ENCODE peak calls at places on chromosomes 1 and 21, in seven cellular contexts. One of them, this sample, is unnamed.

GRCh38 chr1:58363639-58364038 is 182.9 kb downstream of the OMA1 start:
- DNase-seq in activated naive CD4-positive, alpha-beta T cell treated with anti-CD3 and anti-CD28 coated beads, Interleukin-2, amount 50 U/mL, for 72 hours: no peak
- DNase-seq in T-helper 1 cell: no peak
- DNase-seq in ACHN: no peak
- DNase-seq in stimulated activated naive CD8-positive, alpha-beta T cell treated with anti-CD3 and anti-CD28 coated beads, Interleukin-15, Interleukin-2, amounts not matched to agents 100 U/mL and 50 U/mL, for 24 hours: peak
- DNase-seq in HFFc6: no peak
- DNase-seq in endothelial cell: no peak
- DNase-seq in this sample: no peak

GRCh38 chr1:168234846-168235547 is 9.2 kb downstream of the SFT2D2 start:
- DNase-seq in T-helper 1 cell: peak
- DNase-seq in endothelial cell: peak
- DNase-seq in HFFc6: peak
- DNase-seq in ACHN: peak
- DNase-seq in activated naive CD4-positive, alpha-beta T cell treated with anti-CD3 and anti-CD28 coated beads, Interleukin-2, amount 50 U/mL, for 72 hours: peak
- DNase-seq in stimulated activated naive CD8-positive, alpha-beta T cell treated with anti-CD3 and anti-CD28 coated beads, Interleukin-15, Interleukin-2, amounts not matched to agents 100 U/mL and 50 U/mL, for 24 hours: peak
- DNase-seq in this sample: no peak

GRCh38 chr1:99659755-99660210 is 13.9 kb downstream of the PALMD start:
- DNase-seq in activated naive CD4-positive, alpha-beta T cell treated with anti-CD3 and anti-CD28 coated beads, Interleukin-2, amount 50 U/mL, for 72 hours: no peak
- DNase-seq in stimulated activated naive CD8-positive, alpha-beta T cell treated with anti-CD3 and anti-CD28 coated beads, Interleukin-15, Interleukin-2, amounts not matched to agents 100 U/mL and 50 U/mL, for 24 hours: no peak
- DNase-seq in HFFc6: peak
- DNase-seq in T-helper 1 cell: no peak
- DNase-seq in endothelial cell: no peak
- DNase-seq in ACHN: no peak
- DNase-seq in this sample: no peak

GRCh38 chr1:241654641-241655040 is 2.6 kb downstream of the WDR64 start:
- DNase-seq in HFFc6: no peak
- DNase-seq in activated naive CD4-positive, alpha-beta T cell treated with anti-CD3 and anti-CD28 coated beads, Interleukin-2, amount 50 U/mL, for 72 hours: no peak
- DNase-seq in ACHN: no peak
- DNase-seq in stimulated activated naive CD8-positive, alpha-beta T cell treated with anti-CD3 and anti-CD28 coated beads, Interleukin-15, Interleukin-2, amounts not matched to agents 100 U/mL and 50 U/mL, for 24 hours: no peak
- DNase-seq in T-helper 1 cell: no peak
- DNase-seq in endothelial cell: no peak
- DNase-seq in this sample: no peak

GRCh38 chr1:226983247-226983997 is 43.3 kb downstream of the COQ8A start:
- DNase-seq in T-helper 1 cell: no peak
- DNase-seq in activated naive CD4-positive, alpha-beta T cell treated with anti-CD3 and anti-CD28 coated beads, Interleukin-2, amount 50 U/mL, for 72 hours: no peak
- DNase-seq in ACHN: no peak
- DNase-seq in endothelial cell: no peak
- DNase-seq in HFFc6: no peak
- DNase-seq in stimulated activated naive CD8-positive, alpha-beta T cell treated with anti-CD3 and anti-CD28 coated beads, Interleukin-15, Interleukin-2, amounts not matched to agents 100 U/mL and 50 U/mL, for 24 hours: no peak
- DNase-seq in this sample: peak

GRCh38 chr21:32316363-32317215 is 17.9 kb downstream of the MRAP start:
- DNase-seq in endothelial cell: no peak
- DNase-seq in stimulated activated naive CD8-positive, alpha-beta T cell treated with anti-CD3 and anti-CD28 coated beads, Interleukin-15, Interleukin-2, amounts not matched to agents 100 U/mL and 50 U/mL, for 24 hours: no peak
- DNase-seq in HFFc6: no peak
- DNase-seq in ACHN: no peak
- DNase-seq in activated naive CD4-positive, alpha-beta T cell treated with anti-CD3 and anti-CD28 coated beads, Interleukin-2, amount 50 U/mL, for 72 hours: no peak
- DNase-seq in T-helper 1 cell: no peak
- DNase-seq in this sample: no peak

GRCh38 chr1:63728611-63729226 is 45.1 kb upstream of the ROR1 start:
- DNase-seq in stimulated activated naive CD8-positive, alpha-beta T cell treated with anti-CD3 and anti-CD28 coated beads, Interleukin-15, Interleukin-2, amounts not matched to agents 100 U/mL and 50 U/mL, for 24 hours: no peak
- DNase-seq in ACHN: no peak
- DNase-seq in T-helper 1 cell: no peak
- DNase-seq in activated naive CD4-positive, alpha-beta T cell treated with anti-CD3 and anti-CD28 coated beads, Interleukin-2, amount 50 U/mL, for 72 hours: no peak
- DNase-seq in endothelial cell: no peak
- DNase-seq in HFFc6: no peak
- DNase-seq in this sample: no peak

GRCh38 chr1:228647523-228648444 is 87.5 kb upstream of the RHOU start:
- DNase-seq in T-helper 1 cell: peak
- DNase-seq in ACHN: peak
- DNase-seq in activated naive CD4-positive, alpha-beta T cell treated with anti-CD3 and anti-CD28 coated beads, Interleukin-2, amount 50 U/mL, for 72 hours: peak
- DNase-seq in endothelial cell: peak
- DNase-seq in stimulated activated naive CD8-positive, alpha-beta T cell treated with anti-CD3 and anti-CD28 coated beads, Interleukin-15, Interleukin-2, amounts not matched to agents 100 U/mL and 50 U/mL, for 24 hours: peak
- DNase-seq in HFFc6: peak
- DNase-seq in this sample: peak

GRCh38 chr1:44413740-44414139 is 8.7 kb downstream of the RNF220 start:
- DNase-seq in HFFc6: no peak
- DNase-seq in activated naive CD4-positive, alpha-beta T cell treated with anti-CD3 and anti-CD28 coated beads, Interleukin-2, amount 50 U/mL, for 72 hours: no peak
- DNase-seq in T-helper 1 cell: no peak
- DNase-seq in ACHN: no peak
- DNase-seq in endothelial cell: no peak
- DNase-seq in stimulated activated naive CD8-positive, alpha-beta T cell treated with anti-CD3 and anti-CD28 coated beads, Interleukin-15, Interleukin-2, amounts not matched to agents 100 U/mL and 50 U/mL, for 24 hours: no peak
- DNase-seq in this sample: no peak

GRCh38 chr1:101592861-101593260 is 356.0 kb downstream of the S1PR1 start:
- DNase-seq in T-helper 1 cell: no peak
- DNase-seq in endothelial cell: no peak
- DNase-seq in stimulated activated naive CD8-positive, alpha-beta T cell treated with anti-CD3 and anti-CD28 coated beads, Interleukin-15, Interleukin-2, amounts not matched to agents 100 U/mL and 50 U/mL, for 24 hours: no peak
- DNase-seq in HFFc6: no peak
- DNase-seq in ACHN: no peak
- DNase-seq in activated naive CD4-positive, alpha-beta T cell treated with anti-CD3 and anti-CD28 coated beads, Interleukin-2, amount 50 U/mL, for 72 hours: no peak
- DNase-seq in this sample: no peak

GRCh38 chr1:3515272-3515671 is 60.8 kb downstream of the ARHGEF16 start:
- DNase-seq in HFFc6: no peak
- DNase-seq in stimulated activated naive CD8-positive, alpha-beta T cell treated with anti-CD3 and anti-CD28 coated beads, Interleukin-15, Interleukin-2, amounts not matched to agents 100 U/mL and 50 U/mL, for 24 hours: no peak
- DNase-seq in ACHN: no peak
- DNase-seq in activated naive CD4-positive, alpha-beta T cell treated with anti-CD3 and anti-CD28 coated beads, Interleukin-2, amount 50 U/mL, for 72 hours: no peak
- DNase-seq in T-helper 1 cell: no peak
- DNase-seq in endothelial cell: no peak
- DNase-seq in this sample: no peak

GRCh38 chr1:56644941-56645662 is at the start of gene PRKAA2:
- DNase-seq in HFFc6: no peak
- DNase-seq in ACHN: peak
- DNase-seq in stimulated activated naive CD8-positive, alpha-beta T cell treated with anti-CD3 and anti-CD28 coated beads, Interleukin-15, Interleukin-2, amounts not matched to agents 100 U/mL and 50 U/mL, for 24 hours: peak
- DNase-seq in activated naive CD4-positive, alpha-beta T cell treated with anti-CD3 and anti-CD28 coated beads, Interleukin-2, amount 50 U/mL, for 72 hours: peak
- DNase-seq in endothelial cell: peak
- DNase-seq in T-helper 1 cell: no peak
- DNase-seq in this sample: peak

GRCh38 chr1:25773441-25774125 is 26.4 kb upstream of the SELENON start:
- DNase-seq in activated naive CD4-positive, alpha-beta T cell treated with anti-CD3 and anti-CD28 coated beads, Interleukin-2, amount 50 U/mL, for 72 hours: no peak
- DNase-seq in ACHN: peak
- DNase-seq in endothelial cell: no peak
- DNase-seq in HFFc6: peak
- DNase-seq in stimulated activated naive CD8-positive, alpha-beta T cell treated with anti-CD3 and anti-CD28 coated beads, Interleukin-15, Interleukin-2, amounts not matched to agents 100 U/mL and 50 U/mL, for 24 hours: no peak
- DNase-seq in T-helper 1 cell: no peak
- DNase-seq in this sample: no peak

GRCh38 chr1:201746156-201746555 is 82.8 kb upstream of the IPO9 start:
- DNase-seq in ACHN: no peak
- DNase-seq in stimulated activated naive CD8-positive, alpha-beta T cell treated with anti-CD3 and anti-CD28 coated beads, Interleukin-15, Interleukin-2, amounts not matched to agents 100 U/mL and 50 U/mL, for 24 hours: no peak
- DNase-seq in activated naive CD4-positive, alpha-beta T cell treated with anti-CD3 and anti-CD28 coated beads, Interleukin-2, amount 50 U/mL, for 72 hours: no peak
- DNase-seq in endothelial cell: no peak
- DNase-seq in HFFc6: no peak
- DNase-seq in T-helper 1 cell: no peak
- DNase-seq in this sample: no peak

GRCh38 chr1:202858306-202858705 is 30.6 kb downstream of the RABIF start:
- DNase-seq in endothelial cell: no peak
- DNase-seq in T-helper 1 cell: no peak
- DNase-seq in HFFc6: no peak
- DNase-seq in stimulated activated naive CD8-positive, alpha-beta T cell treated with anti-CD3 and anti-CD28 coated beads, Interleukin-15, Interleukin-2, amounts not matched to agents 100 U/mL and 50 U/mL, for 24 hours: no peak
- DNase-seq in ACHN: no peak
- DNase-seq in activated naive CD4-positive, alpha-beta T cell treated with anti-CD3 and anti-CD28 coated beads, Interleukin-2, amount 50 U/mL, for 72 hours: no peak
- DNase-seq in this sample: peak

GRCh38 chr21:43696214-43696613 is 22.7 kb upstream of the PDXK start:
- DNase-seq in endothelial cell: no peak
- DNase-seq in HFFc6: no peak
- DNase-seq in activated naive CD4-positive, alpha-beta T cell treated with anti-CD3 and anti-CD28 coated beads, Interleukin-2, amount 50 U/mL, for 72 hours: no peak
- DNase-seq in stimulated activated naive CD8-positive, alpha-beta T cell treated with anti-CD3 and anti-CD28 coated beads, Interleukin-15, Interleukin-2, amounts not matched to agents 100 U/mL and 50 U/mL, for 24 hours: no peak
- DNase-seq in T-helper 1 cell: no peak
- DNase-seq in ACHN: no peak
- DNase-seq in this sample: no peak

GRCh38 chr1:100835866-100836842 is 58.5 kb downstream of the EXTL2 start:
- DNase-seq in stimulated activated naive CD8-positive, alpha-beta T cell treated with anti-CD3 and anti-CD28 coated beads, Interleukin-15, Interleukin-2, amounts not matched to agents 100 U/mL and 50 U/mL, for 24 hours: no peak
- DNase-seq in T-helper 1 cell: no peak
- DNase-seq in activated naive CD4-positive, alpha-beta T cell treated with anti-CD3 and anti-CD28 coated beads, Interleukin-2, amount 50 U/mL, for 72 hours: no peak
- DNase-seq in HFFc6: no peak
- DNase-seq in endothelial cell: no peak
- DNase-seq in ACHN: no peak
- DNase-seq in this sample: no peak

GRCh38 chr1:233614743-233615521 is 1.0 kb downstream of the KCNK1 start:
- DNase-seq in T-helper 1 cell: peak
- DNase-seq in stimulated activated naive CD8-positive, alpha-beta T cell treated with anti-CD3 and anti-CD28 coated beads, Interleukin-15, Interleukin-2, amounts not matched to agents 100 U/mL and 50 U/mL, for 24 hours: no peak
- DNase-seq in endothelial cell: no peak
- DNase-seq in ACHN: no peak
- DNase-seq in activated naive CD4-positive, alpha-beta T cell treated with anti-CD3 and anti-CD28 coated beads, Interleukin-2, amount 50 U/mL, for 72 hours: no peak
- DNase-seq in HFFc6: no peak
- DNase-seq in this sample: no peak

This sample was measured in sigmoid colon.